ENCODE peak calls at places on chromosomes 6 and 20, in nine cellular contexts. I is T-cell, D is cardiac fibroblast, A is uterus, Z is HTR-8/SVneo, F is T-helper 1 cell, Y is neuronal stem cell, M is skeletal muscle cell, U is iris pigment epithelial cell. T is an unnamed sample.
A peak's percentile ranks its signal among the peaks of the same experiment; 100 is the strongest.

GRCh38 chr6:139881251-139881650 is 506.8 kb upstream of the CITED2 start:
- DNase-seq in I (no peak), D (no peak), A (no peak), Z (no peak), F (no peak), Y (no peak), M (no peak), U (no peak), T (no peak)

GRCh38 chr6:6556162-6556737 is 32.3 kb upstream of the LY86 start:
- DNase-seq in I (no peak), D (no peak), A (no peak), Z (no peak), F (no peak), Y (no peak), M (no peak), U (peak; percentile 14), T (no peak)

GRCh38 chr20:63553933-63554290 is at the start of gene FNDC11:
- DNase-seq in I (no peak), D (peak; percentile 36), A (peak; percentile 42), Z (no peak), F (no peak), Y (peak; percentile 75), M (no peak), U (no peak), T (no peak)

GRCh38 chr20:50189681-50190250 is 864 bp upstream of the CEBPB start:
- DNase-seq in I (peak; percentile 23), D (no peak), A (peak; percentile 40), Z (no peak), F (peak; percentile 27), Y (no peak), M (no peak), U (no peak), T (no peak)

GRCh38 chr20:8443464-8444072 is 311.5 kb downstream of the PLCB1 start:
- DNase-seq in I (no peak), D (no peak), A (no peak), Z (no peak), F (no peak), Y (no peak), M (no peak), U (no peak), T (no peak)

GRCh38 chr6:26576929-26577719 is 19.6 kb upstream of the ABT1 start:
- DNase-seq in I (peak; percentile 50), D (peak; percentile 76), A (peak; percentile 54), Z (no peak), F (no peak), Y (peak; percentile 63), M (no peak), U (peak; percentile 87), T (no peak)

GRCh38 chr20:57205625-57206219 is 60.7 kb downstream of the BMP7 start:
- DNase-seq in I (no peak), D (peak; percentile 10), A (no peak), Z (peak; percentile 85), F (no peak), Y (no peak), M (peak; percentile 5), U (peak; percentile 14), T (no peak)

GRCh38 chr6:108123516-108123929 is 42.3 kb upstream of the NR2E1 start:
- DNase-seq in I (no peak), D (no peak), A (no peak), Z (no peak), F (no peak), Y (no peak), M (no peak), U (no peak), T (no peak)

GRCh38 chr6:124753562-124753961 is 208.7 kb upstream of the RNF217 start:
- DNase-seq in I (no peak), D (no peak), A (no peak), Z (no peak), F (no peak), Y (no peak), M (no peak), U (no peak), T (no peak)

GRCh38 chr6:93358435-93358834 is 60.9 kb downstream of the EPHA7 start:
- DNase-seq in I (no peak), D (no peak), A (no peak), Z (no peak), F (no peak), Y (no peak), M (no peak), U (no peak), T (no peak)